ENCODE peak calls at places on chromosomes 3 and 15, in nine cellular contexts. R is upper lobe of left lung, T is HepG2, V is NT2/D1, E is bronchial epithelial cell, S is neural progenitor cell, Z is MG63, J is cardiac muscle cell, I is esophagus squamous epithelium. M is an unnamed sample. For H3K36me3 and H3K27me3, the result is how much of the 10 kb centered on the place peaks cover.

GRCh38 chr3:53354945-53355498 is 7.7 kb upstream of the DCP1A start:
- DNase-seq in S (no peak), T (no peak), J (no peak), V (no peak), Z (no peak), E (peak), I (no peak), R (no peak), M (no peak)

GRCh38 chr3:122512284-122512683 is 2.5 kb downstream of the KPNA1 start:
- DNase-seq in I (no peak), T (no peak), R (no peak), J (no peak), S (no peak), Z (no peak), V (no peak), E (no peak), M (no peak)

GRCh38 chr3:117603097-117603496 is 893.5 kb downstream of the TUSC7 start:
- DNase-seq in E (no peak), R (no peak), T (no peak), V (no peak), I (no peak), Z (no peak), J (no peak), S (no peak), M (no peak)

GRCh38 chr15:75153084-75153483 is 48.6 kb upstream of the C15orf39 start:
- DNase-seq in S (no peak), Z (no peak), T (peak), V (no peak), I (no peak), J (peak), R (no peak), E (peak), M (no peak)

GRCh38 chr3:31817411-31817966 is 163.6 kb downstream of the OSBPL10 start:
- DNase-seq in E (no peak), T (no peak), I (no peak), R (peak), J (no peak), V (no peak), Z (no peak), S (no peak), M (no peak)

GRCh38 chr15:56814429-56814828 is 81.1 kb upstream of the ZNF280D start:
- DNase-seq in J (no peak), I (no peak), R (no peak), E (no peak), S (no peak), T (no peak), V (no peak), Z (no peak), M (no peak)

GRCh38 chr15:76426941-76427340 is 90.4 kb downstream of the ISL2 start:
- DNase-seq in Z (no peak), V (no peak), S (no peak), E (no peak), I (no peak), T (no peak), J (no peak), R (no peak), M (no peak)

GRCh38 chr3:69855436-69856162 is 116.3 kb downstream of the MITF start:
- DNase-seq in S (no peak), T (no peak), R (no peak), Z (no peak), V (no peak), J (peak), E (no peak), I (no peak), M (no peak)

GRCh38 chr3:129621626-129622417 is 15.3 kb upstream of the PLXND1 start:
- DNase-seq in Z (no peak), V (no peak), I (no peak), R (no peak), E (no peak), J (no peak), T (no peak), S (no peak), M (no peak)

GRCh38 chr15:85589873-85590272 is 204.9 kb downstream of the KLHL25 start:
- DNase-seq in R (no peak), V (no peak), J (no peak), E (peak), S (no peak), Z (peak), T (peak), I (no peak), M (no peak)

GRCh38 chr3:99825239-99825638 is 7.6 kb downstream of the CMSS1 start:
- DNase-seq in R (no peak), J (no peak), V (no peak), I (no peak), S (no peak), T (no peak), E (peak), Z (no peak), M (no peak)

GRCh38 chr3:152384412-152384811 is 115.7 kb downstream of the MBNL1 start:
- DNase-seq in Z (no peak), V (no peak), R (no peak), J (no peak), E (no peak), T (no peak), I (no peak), S (no peak), M (no peak)

GRCh38 chr15:55829826-55830225 is 86.9 kb upstream of the PRTG start:
- DNase-seq in R (no peak), T (no peak), V (no peak), E (peak), S (no peak), Z (no peak), I (no peak), J (no peak), M (no peak)

GRCh38 chr3:119969759-119970158 is 124.5 kb downstream of the GSK3B start:
- DNase-seq in I (no peak), T (no peak), V (no peak), R (no peak), Z (no peak), S (no peak), E (peak), J (no peak), M (no peak)

GRCh38 chr15:31732695-31733094 is 297.6 kb upstream of the CHRNA7 start:
- DNase-seq in E (no peak), J (no peak), I (no peak), Z (no peak), S (no peak), R (no peak), T (no peak), V (no peak), M (no peak)

GRCh38 chr3:182925330-182925943 is 54.9 kb downstream of the DCUN1D1 start:
- DNase-seq in T (no peak), Z (no peak), I (no peak), R (no peak), S (no peak), J (no peak), E (peak), V (no peak), M (no peak)

GRCh38 chr15:47756872-47757271 is 39.6 kb downstream of the SEMA6D start:
- DNase-seq in S (no peak), E (peak), R (no peak), I (no peak), J (no peak), T (no peak), Z (peak), V (no peak), M (no peak)

GRCh38 chr15:95131071-95131683 is 899.8 kb downstream of the MCTP2 start:
- DNase-seq in T (no peak), S (no peak), R (no peak), J (no peak), I (no peak), Z (no peak), E (no peak), V (no peak), M (no peak)

GRCh38 chr3:156171517-156172267 is 51.3 kb downstream of the KCNAB1 start:
- DNase-seq in R (no peak), E (no peak), J (no peak), I (no peak), T (no peak), S (no peak), V (no peak), Z (no peak), M (no peak)

GRCh38 chr3:141051641-141052569 is 758 bp downstream of the SPSB4 start:
- DNase-seq in S (peak), I (no peak), R (peak), J (peak), E (peak), V (no peak), T (no peak), Z (peak), M (no peak)

GRCh38 chr3:160472344-160472743 is 22.8 kb upstream of the TRIM59 start:
- DNase-seq in R (no peak), Z (no peak), T (no peak), S (no peak), V (no peak), E (no peak), J (no peak), I (no peak), M (no peak)

GRCh38 chr3:31132132-31132769 is 237.8 kb upstream of the GADL1 start:
- DNase-seq in Z (no peak), V (no peak), S (peak), I (no peak), E (peak), T (peak), J (peak), R (no peak), M (no peak)

GRCh38 chr3:185558395-185558794 is 6.0 kb upstream of the LIPH start:
- DNase-seq in S (no peak), V (no peak), R (no peak), J (no peak), I (no peak), T (peak), E (peak), Z (no peak), M (no peak)

GRCh38 chr15:22873204-22873701 is 34.8 kb downstream of the NIPA2 start:
- DNase-seq in T (no peak), S (peak), E (no peak), Z (no peak), J (no peak), I (no peak), V (peak), R (no peak), M (no peak)

GRCh38 chr3:186990878-186991308 is 60.6 kb downstream of the ST6GAL1 start:
- DNase-seq in J (no peak), Z (no peak), S (no peak), T (no peak), I (no peak), E (peak), V (no peak), R (no peak), M (no peak)

GRCh38 chr3:183455064-183455463 is 26.6 kb upstream of the MCF2L2 start:
- DNase-seq in J (no peak), S (no peak), V (no peak), T (peak), R (no peak), Z (peak), I (no peak), E (peak), M (no peak)

GRCh38 chr3:55790596-55791350 is 303.7 kb upstream of the WNT5A start:
- DNase-seq in R (no peak), J (no peak), T (no peak), S (no peak), V (no peak), E (no peak), Z (no peak), I (no peak), M (no peak)

GRCh38 chr3:178382388-178383061 is 153.7 kb upstream of the KCNMB2 start:
- DNase-seq in V (no peak), R (no peak), S (no peak), E (no peak), T (no peak), J (no peak), Z (peak), I (no peak), M (no peak)

GRCh38 chr15:61906961-61907752 is 153.1 kb downstream of the VPS13C start:
- DNase-seq in R (no peak), J (no peak), Z (no peak), V (no peak), T (peak), S (no peak), I (no peak), E (peak), M (no peak)

GRCh38 chr15:41809121-41809520 is 18.8 kb upstream of the JMJD7 start:
- DNase-seq in Z (no peak), V (no peak), E (no peak), I (no peak), R (no peak), S (no peak), J (no peak), T (no peak), M (no peak)

GRCh38 chr15:101044625-101045235 is 125.6 kb downstream of the LRRK1 start:
- DNase-seq in Z (no peak), T (no peak), R (no peak), V (no peak), E (no peak), S (no peak), I (no peak), J (no peak), M (no peak)
- H3K36me3 ChIP-seq in Z (half or more), T (under half), R (under half), V (under half), E (under half), S (under half), I (under half), J (under half), M (under half)

GRCh38 chr15:63042879-63043340 is 363 bp downstream of the TPM1 start:
- DNase-seq in R (no peak), S (peak), T (no peak), E (no peak), J (no peak), I (no peak), V (no peak), Z (no peak), M (no peak)

GRCh38 chr15:63044645-63045437 is 2.3 kb downstream of the TPM1 start:
- DNase-seq in J (peak), Z (no peak), I (no peak), R (no peak), E (no peak), S (peak), V (peak), T (no peak), M (no peak)

GRCh38 chr15:63041982-63042878 is at the start of gene TPM1:
- DNase-seq in I (no peak), E (peak), J (peak), Z (peak), T (peak), V (peak), R (peak), S (peak), M (no peak)

GRCh38 chr15:63044077-63044644 is 1.6 kb downstream of the TPM1 start:
- DNase-seq in I (no peak), E (no peak), R (no peak), Z (no peak), V (no peak), S (peak), J (peak), T (no peak), M (no peak)

GRCh38 chr15:63043391-63044076 is 987 bp downstream of the TPM1 start:
- DNase-seq in E (no peak), J (no peak), S (peak), T (no peak), R (peak), Z (peak), I (no peak), V (no peak), M (no peak)
- H3K27me3 ChIP-seq in E (under half), J (under half), S (under half), T (under half), R (under half), Z (under half), I (half or more), V (under half), M (under half)

GRCh38 chr3:43344520-43344919 is 58.2 kb downstream of the SNRK start:
- DNase-seq in E (no peak), R (no peak), Z (no peak), S (no peak), I (no peak), J (no peak), T (no peak), V (no peak), M (no peak)

GRCh38 chr3:43343185-43343584 is 56.8 kb downstream of the SNRK start:
- DNase-seq in E (no peak), I (no peak), R (no peak), J (no peak), Z (no peak), T (no peak), V (no peak), S (no peak), M (no peak)

GRCh38 chr3:43343778-43344177 is 57.4 kb downstream of the SNRK start:
- DNase-seq in I (no peak), S (no peak), V (no peak), Z (no peak), J (no peak), R (no peak), T (no peak), E (no peak), M (no peak)

GRCh38 chr3:43340403-43340802 is 54.1 kb downstream of the SNRK start:
- DNase-seq in E (no peak), V (no peak), I (no peak), Z (no peak), T (no peak), S (no peak), J (no peak), R (no peak), M (no peak)

DNA sequence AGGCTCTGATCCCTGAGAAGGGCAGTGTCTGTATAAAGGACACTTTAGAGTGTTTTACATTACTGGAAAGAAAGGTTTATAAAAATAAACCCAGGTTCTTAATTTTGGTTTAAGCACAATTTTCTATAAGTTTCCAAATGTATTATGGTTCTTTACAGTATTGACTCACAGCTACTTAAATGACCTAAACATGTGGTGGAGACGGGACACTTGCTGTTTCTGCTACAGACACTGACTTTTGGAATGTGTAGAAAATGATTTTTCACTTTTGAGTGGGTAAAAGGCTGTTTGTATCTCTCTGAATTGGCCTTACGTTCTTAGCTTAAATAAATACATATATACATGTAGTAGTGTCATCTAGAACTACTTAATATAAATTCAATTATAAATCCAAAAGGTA is 55.4 kb downstream of the SNRK start:
- DNase-seq in V (no peak), E (no peak), J (no peak), I (no peak), S (no peak), T (no peak), R (no peak), Z (no peak), M (no peak)
- H3K36me3 ChIP-seq in V (half or more), E (under half), J (under half), I (under half), S (under half), T (half or more), R (half or more), Z (under half), M (half or more)

GRCh38 chr15:96366526-96366877 is 36.0 kb downstream of the NR2F2 start:
- DNase-seq in Z (no peak), R (peak), I (no peak), E (no peak), T (no peak), V (no peak), J (no peak), S (peak), M (no peak)
- H3K27me3 ChIP-seq in Z (under half), R (under half), I (half or more), E (under half), T (under half), V (half or more), J (half or more), S (half or more), M (under half)

DNA sequence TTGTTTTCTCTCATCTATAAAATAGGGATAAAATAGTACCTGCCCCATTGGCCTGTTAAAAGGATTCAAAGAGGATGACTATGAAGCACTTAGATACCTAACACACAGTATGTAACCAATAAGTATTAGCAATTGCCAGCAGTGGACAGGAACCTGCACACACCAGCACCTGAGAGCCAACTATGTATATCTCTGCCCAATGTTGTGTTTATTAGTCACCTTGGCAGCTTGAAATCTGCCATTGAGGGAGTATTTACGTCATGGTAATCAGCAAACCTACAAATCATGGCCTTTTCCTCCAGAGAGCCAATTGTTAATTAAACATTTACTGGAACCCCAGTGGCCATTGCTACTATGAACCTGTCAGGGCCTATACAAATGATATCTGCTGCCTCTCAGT is 13.8 kb downstream of the LARS2 start:
- DNase-seq in I (no peak), E (no peak), J (no peak), Z (no peak), S (no peak), R (no peak), T (no peak), V (no peak), M (no peak)
- H3K36me3 ChIP-seq in I (under half), E (under half), J (under half), Z (under half), S (under half), R (half or more), T (half or more), V (half or more), M (half or more)

GRCh38 chr15:68432665-68433064 is 702 bp upstream of the ITGA11 start:
- DNase-seq in R (no peak), S (no peak), V (no peak), Z (no peak), E (no peak), T (no peak), J (no peak), I (no peak), M (no peak)
- H3K27me3 ChIP-seq in R (under half), S (half or more), V (half or more), Z (under half), E (under half), T (under half), J (half or more), I (half or more), M (under half)

GRCh38 chr3:177131927-177132636 is 65.2 kb downstream of the TBL1XR1 start:
- DNase-seq in J (no peak), T (no peak), S (no peak), R (no peak), I (no peak), Z (no peak), E (no peak), V (no peak), M (no peak)
- H3K36me3 ChIP-seq in J (under half), T (under half), S (under half), R (under half), I (under half), Z (under half), E (under half), V (under half), M (under half)

DNA sequence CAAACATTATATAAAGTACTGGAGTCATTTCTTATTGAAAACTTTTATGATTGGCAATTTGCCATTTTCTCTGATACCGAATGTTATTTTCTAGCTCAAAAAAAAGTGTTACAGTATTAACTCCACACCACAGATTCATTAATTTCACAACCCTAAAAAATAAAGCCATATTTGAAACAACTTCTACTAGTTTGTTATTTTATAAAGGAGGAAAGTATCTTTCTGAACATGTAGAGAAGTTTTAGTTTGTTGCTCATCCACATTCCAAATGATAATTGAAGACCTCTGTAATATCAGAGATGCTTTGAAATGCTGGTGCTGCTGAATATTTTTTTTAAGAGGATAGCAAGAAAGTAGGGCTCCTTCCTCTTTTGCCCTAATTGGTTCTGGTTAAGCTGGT is 2.0 kb downstream of the VGLL3 start:
- DNase-seq in I (no peak), S (no peak), Z (no peak), R (no peak), E (no peak), J (no peak), V (no peak), T (no peak), M (no peak)
- H3K27me3 ChIP-seq in I (under half), S (under half), Z (under half), R (under half), E (under half), J (half or more), V (under half), T (under half), M (under half)

DNA sequence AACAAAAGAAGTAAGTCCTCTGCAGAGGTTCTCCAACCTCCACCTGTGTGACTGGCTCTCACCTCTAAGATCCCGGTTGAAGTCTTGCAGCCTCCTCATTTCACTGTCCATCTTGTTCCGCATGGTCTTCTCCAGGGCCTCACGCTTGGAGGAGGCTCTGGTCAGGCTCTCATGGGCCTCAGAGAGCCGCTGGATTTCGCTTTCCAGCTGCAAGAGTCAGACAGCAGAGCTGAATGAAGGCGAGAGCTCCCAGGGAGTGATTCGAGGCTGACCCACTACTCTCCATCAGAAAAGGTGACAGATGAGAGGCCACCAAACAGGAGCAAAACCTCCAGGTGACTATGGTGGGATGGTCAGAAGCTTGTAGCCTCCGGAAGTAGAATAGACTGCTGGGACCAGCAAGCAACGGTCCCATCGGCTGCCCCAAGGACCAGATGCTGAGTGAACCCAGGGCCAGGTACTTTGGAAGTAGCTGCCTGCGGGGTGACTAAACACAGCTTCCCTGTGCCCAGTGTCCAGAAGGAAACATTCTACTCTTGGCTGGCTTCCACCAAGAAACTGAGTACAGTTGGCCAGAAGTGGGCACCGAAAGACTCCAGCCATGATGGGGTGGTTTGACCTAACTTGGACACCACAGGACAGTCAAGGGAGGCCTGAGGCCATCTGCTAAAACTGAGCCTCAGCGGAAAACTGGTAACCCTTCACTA is 7.9 kb downstream of the AMOTL2 start:
- DNase-seq in T (no peak), S (no peak), E (no peak), Z (no peak), R (no peak), J (no peak), V (no peak), I (no peak), M (no peak)
- H3K36me3 ChIP-seq in T (half or more), S (under half), E (half or more), Z (half or more), R (half or more), J (under half), V (half or more), I (under half), M (under half)